ENCODE peak calls at places on chromosomes 4 and X, in four cellular contexts. G is SJSA1, U is right lobe of liver, S is neuronal stem cell. I is an unnamed sample.
A peak's percentile ranks its signal among the peaks of the same experiment; 100 is the strongest.

GRCh38 chr4:69760455-69760854 is at the start of gene SULT1B1:
- DNase-seq in G (no peak), U (peak; percentile 38), S (no peak), I (no peak)

GRCh38 chr4:41418444-41418843 is 119.5 kb upstream of the LIMCH1 start:
- DNase-seq in G (no peak), U (no peak), S (no peak), I (peak; percentile 50)

GRCh38 chr4:76689079-76689817 is 208.7 kb downstream of the SOWAHB start:
- DNase-seq in G (peak; percentile 55), U (peak; percentile 57), S (peak; percentile 63), I (peak; percentile 81)

GRCh38 chr4:44725166-44725565 is 1.2 kb downstream of the GNPDA2 start:
- DNase-seq in G (no peak), U (no peak), S (no peak), I (no peak)

GRCh38 chrX:57821703-57822375 is 88.4 kb downstream of the ZXDA start:
- DNase-seq in G (no peak), U (no peak), S (peak; percentile 11), I (no peak)

GRCh38 chrX:76253432-76253831 is 80.6 kb downstream of the PBDC1 start:
- DNase-seq in G (peak; percentile 39), U (no peak), S (peak; percentile 23), I (no peak)

GRCh38 chr4:183329244-183329643 is 7.0 kb upstream of the CLDN24 start:
- DNase-seq in G (no peak), U (no peak), S (no peak), I (no peak)

GRCh38 chr4:139625487-139625886 is 40.1 kb upstream of the MGST2 start:
- DNase-seq in G (no peak), U (peak; percentile 23), S (no peak), I (no peak)

GRCh38 chrX:78199851-78200250 is 60.4 kb upstream of the TAF9B start:
- DNase-seq in G (no peak), U (no peak), S (no peak), I (no peak)

GRCh38 chr4:23855912-23856605 is 33.8 kb downstream of the PPARGC1A start:
- DNase-seq in G (peak; percentile 40), U (no peak), S (no peak), I (no peak)

GRCh38 chr4:242121-242848 is 63.0 kb downstream of the ZNF732 start:
- DNase-seq in G (no peak), U (peak; percentile 50), S (no peak), I (no peak)

GRCh38 chr4:6746721-6747689 is 31.0 kb downstream of the BLOC1S4 start:
- DNase-seq in G (no peak), U (peak; percentile 73), S (no peak), I (peak; percentile 93)

GRCh38 chrX:132622130-132622529 is 133.3 kb upstream of the MBNL3 start:
- DNase-seq in G (peak; percentile 37), U (no peak), S (no peak), I (no peak)

GRCh38 chrX:20500171-20500865 is 233.6 kb upstream of the RPS6KA3 start:
- DNase-seq in G (no peak), U (no peak), S (no peak), I (no peak)

GRCh38 chr4:137156054-137156453 is 376.2 kb downstream of the PCDH18 start:
- DNase-seq in G (no peak), U (no peak), S (no peak), I (no peak)

GRCh38 chr4:39976141-39976944 is 1.4 kb downstream of the PDS5A start:
- DNase-seq in G (peak; percentile 65), U (peak; percentile 79), S (peak; percentile 80), I (peak; percentile 87)

GRCh38 chr4:184331155-184331995 is 113.7 kb upstream of the ENPP6 start:
- DNase-seq in G (no peak), U (no peak), S (no peak), I (no peak)

GRCh38 chr4:114386637-114387233 is 211.9 kb upstream of the UGT8 start:
- DNase-seq in G (no peak), U (no peak), S (peak; percentile 17), I (no peak)

GRCh38 chr4:37667197-37668100 is 18.7 kb downstream of the RELL1 start:
- DNase-seq in G (no peak), U (no peak), S (no peak), I (no peak)

GRCh38 chrX:35682481-35682880 is 115.7 kb upstream of the MAGEB16 start:
- DNase-seq in G (no peak), U (no peak), S (no peak), I (no peak)

GRCh38 chr4:139670765-139671164 is 5.1 kb downstream of the MGST2 start:
- DNase-seq in G (no peak), U (no peak), S (no peak), I (no peak)

GRCh38 chr4:88831063-88831462 is 133.4 kb upstream of the NAP1L5 start:
- DNase-seq in G (no peak), U (no peak), S (no peak), I (no peak)

GRCh38 chrX:11541510-11541909 is 124.2 kb downstream of the ARHGAP6 start:
- DNase-seq in G (no peak), U (no peak), S (no peak), I (no peak)

GRCh38 chr4:80243274-80244018 is 23.0 kb upstream of the FGF5 start:
- DNase-seq in G (no peak), U (no peak), S (no peak), I (no peak)

GRCh38 chrX:74525116-74525515 is 89.3 kb downstream of the RLIM start:
- DNase-seq in G (no peak), U (no peak), S (no peak), I (no peak)

GRCh38 chr4:137531951-137532868 is at the start of gene PCDH18:
- DNase-seq in G (peak; percentile 89), U (peak; percentile 22), S (peak; percentile 92), I (peak; percentile 93)

GRCh38 chrX:122641136-122641535 is 542.9 kb upstream of the GRIA3 start:
- DNase-seq in G (no peak), U (no peak), S (no peak), I (no peak)

GRCh38 chr4:70746179-70746839 is 24.5 kb downstream of the RUFY3 start:
- DNase-seq in G (no peak), U (no peak), S (no peak), I (no peak)

GRCh38 chr4:41471672-41472071 is 66.3 kb upstream of the LIMCH1 start:
- DNase-seq in G (no peak), U (no peak), S (no peak), I (no peak)

GRCh38 chrX:137929951-137930350 is 364.0 kb downstream of the ZIC3 start:
- DNase-seq in G (no peak), U (no peak), S (no peak), I (no peak)

DNA sequence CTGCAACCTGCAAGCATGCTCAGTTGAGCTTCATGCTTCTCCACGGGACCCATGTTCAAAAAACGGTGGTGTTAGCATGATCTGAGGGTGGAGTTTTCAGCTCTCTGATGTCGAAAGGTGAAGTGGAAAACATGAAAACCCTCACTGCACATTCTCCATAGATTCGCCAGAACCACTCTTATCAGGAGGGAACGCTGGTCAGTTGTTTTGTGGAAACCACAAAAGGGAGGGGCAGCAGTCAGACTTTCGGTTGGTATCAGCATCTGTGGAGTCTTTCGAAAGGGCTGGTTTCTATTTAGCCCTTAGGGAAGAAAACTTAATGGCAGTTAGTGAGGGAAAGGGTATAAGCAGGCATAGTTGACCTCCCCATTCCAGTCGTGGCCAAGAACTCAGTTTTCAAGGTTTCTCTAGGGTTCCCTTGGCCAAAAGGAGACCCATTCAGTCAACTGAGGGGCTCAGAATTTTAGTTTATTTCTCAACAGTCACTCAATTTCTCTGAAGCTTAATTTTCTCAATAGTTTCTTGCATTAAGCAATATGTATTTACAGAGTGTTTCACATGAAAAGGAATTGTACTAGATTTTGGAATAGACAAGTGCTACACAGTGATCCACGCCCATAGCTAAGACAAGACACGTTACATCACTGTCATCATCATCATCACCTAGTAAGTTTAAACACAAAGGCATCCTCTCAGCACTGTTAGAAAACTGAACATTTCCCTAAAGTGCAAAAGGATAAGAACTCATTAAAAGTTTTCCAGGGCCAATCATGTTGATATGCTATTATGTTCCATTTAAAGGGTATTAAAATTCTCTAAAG is 12.4 kb downstream of the PPA2 start:
- DNase-seq in G (no peak), U (no peak), S (no peak), I (no peak)
- H3K4me3 ChIP-seq in G (no peak overlapping the region), U (no peak overlapping the region), S (no peak overlapping the region), I (no peak overlapping the region)

DNA sequence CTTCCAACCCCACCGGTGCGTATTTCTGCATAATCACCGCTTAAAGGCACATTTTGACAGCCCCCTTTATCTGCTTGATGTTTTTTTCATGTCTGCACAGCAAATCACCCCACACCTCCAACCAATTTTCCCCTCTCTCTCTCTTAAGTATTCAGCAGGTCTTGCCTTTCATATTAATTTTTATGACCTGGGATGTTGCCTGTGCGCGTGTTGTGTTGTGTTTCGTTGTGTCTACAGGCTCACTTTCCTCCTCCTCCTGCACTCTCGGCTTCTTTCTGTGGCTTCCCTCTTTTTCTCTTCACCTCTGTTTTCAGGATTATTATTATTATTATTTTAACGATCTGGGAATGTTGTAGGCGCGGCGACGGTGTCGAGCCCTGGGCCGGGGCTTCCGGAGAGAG is 721 bp downstream of the POU4F2 start:
- DNase-seq in G (no peak), U (no peak), S (no peak), I (no peak)
- H3K4me3 ChIP-seq in G (no peak overlapping the region), U (no peak overlapping the region), S (no peak overlapping the region), I (no peak overlapping the region)

GRCh38 chr4:151912626-151913025 is 151.8 kb upstream of the GATB start:
- DNase-seq in G (no peak), U (no peak), S (no peak), I (no peak)
- H3K4me3 ChIP-seq in G (no peak overlapping the region), U (no peak overlapping the region), S (no peak overlapping the region), I (no peak overlapping the region)

GRCh38 chr4:129355529-129355928 is 259.6 kb downstream of the C4orf33 start:
- DNase-seq in G (no peak), U (no peak), S (no peak), I (no peak)
- H3K4me3 ChIP-seq in G (no peak overlapping the region), U (no peak overlapping the region), S (no peak overlapping the region), I (no peak overlapping the region)

GRCh38 chrX:68833448-68833805 is 4.6 kb downstream of the EFNB1 start:
- DNase-seq in G (no peak), U (no peak), S (no peak), I (no peak)

GRCh38 chrX:68833855-68834331 is 5.1 kb downstream of the EFNB1 start:
- DNase-seq in G (no peak), U (no peak), S (no peak), I (no peak)

GRCh38 chrX:68831405-68832100 is 2.7 kb downstream of the EFNB1 start:
- DNase-seq in G (no peak), U (no peak), S (no peak), I (no peak)

GRCh38 chrX:68832101-68832416 is 3.2 kb downstream of the EFNB1 start:
- DNase-seq in G (peak; percentile 57), U (peak; percentile 60), S (no peak), I (peak; percentile 76)

GRCh38 chrX:68832516-68833447 is 4.0 kb downstream of the EFNB1 start:
- DNase-seq in G (no peak), U (no peak), S (no peak), I (no peak)
- H3K4me3 ChIP-seq in G (no peak overlapping the region), U (no peak overlapping the region), S (peak overlapping the region; percentile 99), I (peak overlapping the region; percentile 56)

GRCh38 chr4:54548098-54548620 is 109.6 kb upstream of the KIT start:
- DNase-seq in G (no peak), U (no peak), S (no peak), I (no peak)
- H3K4me3 ChIP-seq in G (no peak overlapping the region), U (no peak overlapping the region), S (no peak overlapping the region), I (no peak overlapping the region)

GRCh38 chrX:44972132-44972531 is 99.1 kb downstream of the KDM6A start:
- DNase-seq in G (no peak), U (no peak), S (no peak), I (no peak)
- H3K4me3 ChIP-seq in G (no peak overlapping the region), U (no peak overlapping the region), S (no peak overlapping the region), I (no peak overlapping the region)

GRCh38 chrX:151098996-151099395 is 77.4 kb upstream of the GPR50 start:
- DNase-seq in G (no peak), U (no peak), S (no peak), I (no peak)
- H3K4me3 ChIP-seq in G (no peak overlapping the region), U (no peak overlapping the region), S (no peak overlapping the region), I (no peak overlapping the region)

I was measured in kidney.